ENCODE peak calls at places on chromosomes 13 and 19, in nine cellular contexts. C is GM23248, Q is adipocyte, X is fibroblast of lung, H is H1, U is neuronal stem cell, K is endodermal cell, G is SK-N-SH, F is IMR-90. D is an unnamed sample.

GRCh38 chr19:45763691-45764294 is 5.3 kb downstream of the SIX5 start:
- DNase-seq in G (peak), X (no peak), H (peak), Q (no peak), U (no peak), F (no peak), C (no peak), K (no peak), D (no peak)

GRCh38 chr13:33251131-33251629 is 34.4 kb downstream of the STARD13 start:
- DNase-seq in Q (peak), F (peak), K (no peak), X (peak), U (no peak), G (peak), C (peak), H (no peak), D (no peak)

GRCh38 chr19:16627194-16627927 is 643 bp downstream of the MED26 start:
- DNase-seq in C (peak), H (no peak), U (peak), K (peak), F (no peak), X (peak), G (peak), Q (peak), D (peak)

GRCh38 chr13:20408181-20408580 is 117.5 kb downstream of the CRYL1 start:
- DNase-seq in G (no peak), H (no peak), U (no peak), K (no peak), Q (peak), X (no peak), F (no peak), C (no peak), D (no peak)

GRCh38 chr13:47166341-47166740 is 269.5 kb upstream of the HTR2A start:
- DNase-seq in H (no peak), Q (no peak), C (no peak), U (no peak), G (no peak), F (no peak), X (peak), K (no peak), D (no peak)

GRCh38 chr19:3778104-3778867 is 6.3 kb upstream of the RAX2 start:
- DNase-seq in H (no peak), U (no peak), C (no peak), K (peak), Q (no peak), F (no peak), G (no peak), X (no peak), D (no peak)

GRCh38 chr19:4575978-4576933 is 16.8 kb upstream of the SEMA6B start:
- DNase-seq in C (peak), U (no peak), Q (peak), X (peak), H (peak), G (peak), K (peak), F (peak), D (peak)

GRCh38 chr13:98475521-98475920 is 101.4 kb downstream of the STK24 start:
- DNase-seq in F (no peak), G (peak), C (no peak), X (peak), U (peak), K (peak), Q (no peak), H (peak), D (no peak)

GRCh38 chr19:53873451-53874383 is 6.0 kb downstream of the MYADM start:
- DNase-seq in U (no peak), F (no peak), X (no peak), Q (no peak), H (no peak), G (no peak), K (no peak), C (no peak), D (no peak)

GRCh38 chr13:110520431-110521295 is 40.9 kb downstream of the RAB20 start:
- DNase-seq in K (no peak), H (no peak), F (peak), U (no peak), X (peak), C (peak), G (no peak), Q (no peak), D (no peak)

GRCh38 chr13:113804703-113805430 is 45.8 kb downstream of the TMEM255B start:
- DNase-seq in U (no peak), G (no peak), Q (no peak), C (no peak), F (no peak), X (no peak), H (no peak), K (no peak), D (no peak)

GRCh38 chr13:75308222-75308621 is 173.7 kb downstream of the TBC1D4 start:
- DNase-seq in G (no peak), Q (no peak), F (peak), C (no peak), H (no peak), X (no peak), U (no peak), K (no peak), D (no peak)

GRCh38 chr19:48123907-48124675 is 13.5 kb upstream of the PLA2G4C start:
- DNase-seq in K (no peak), H (no peak), G (no peak), U (peak), X (no peak), C (peak), Q (peak), F (peak), D (no peak)

GRCh38 chr13:104571161-104571889 is 1505.1 kb upstream of the SLC10A2 start:
- DNase-seq in K (peak), G (peak), X (peak), C (peak), Q (peak), U (peak), F (peak), H (peak), D (peak)

GRCh38 chr13:95355491-95355890 is 54.2 kb upstream of the ABCC4 start:
- DNase-seq in G (no peak), Q (peak), F (peak), U (no peak), X (peak), K (no peak), H (no peak), C (no peak), D (no peak)

GRCh38 chr13:19618925-19619324 is 14.5 kb upstream of the MPHOSPH8 start:
- DNase-seq in X (peak), G (peak), C (peak), Q (peak), U (no peak), H (peak), F (peak), K (peak), D (peak)

GRCh38 chr13:102845289-102845629 is 573 bp upstream of the ERCC5 start:
- DNase-seq in H (no peak), C (no peak), G (no peak), Q (no peak), X (no peak), U (no peak), F (no peak), K (no peak), D (no peak)

GRCh38 chr19:58010507-58010906 is 7.9 kb upstream of the ZNF606 start:
- DNase-seq in K (no peak), X (no peak), F (no peak), U (no peak), G (no peak), Q (no peak), C (no peak), H (no peak), D (no peak)

GRCh38 chr13:113095146-113096051 is 10.2 kb upstream of the F7 start:
- DNase-seq in X (no peak), K (no peak), F (no peak), Q (no peak), C (no peak), U (no peak), H (no peak), G (no peak), D (no peak)

GRCh38 chr13:62300021-62300420 is 884.4 kb upstream of the PCDH20 start:
- DNase-seq in U (no peak), G (no peak), X (no peak), H (no peak), F (no peak), Q (no peak), C (no peak), K (no peak), D (no peak)

GRCh38 chr13:64936879-64937278 is 2293.3 kb downstream of the PCDH9 start:
- DNase-seq in H (no peak), K (no peak), F (no peak), Q (peak), X (no peak), G (peak), C (no peak), U (no peak), D (no peak)

GRCh38 chr19:45467456-45468158 is at the start of gene FOSB:
- DNase-seq in X (peak), G (peak), H (peak), U (peak), C (peak), F (peak), K (peak), Q (peak), D (peak)

GRCh38 chr13:73717632-73718031 is 416.6 kb downstream of the KLF12 start:
- DNase-seq in F (peak), K (no peak), H (no peak), X (peak), U (no peak), G (peak), C (peak), Q (peak), D (peak)

GRCh38 chr19:48418317-48419064 is 25.0 kb downstream of the GRIN2D start:
- DNase-seq in H (no peak), U (no peak), K (peak), C (peak), F (peak), G (no peak), X (no peak), Q (no peak), D (no peak)

GRCh38 chr19:48997972-48998371 is 4.3 kb downstream of the RUVBL2 start:
- DNase-seq in F (peak), U (peak), K (peak), X (peak), G (peak), H (peak), Q (peak), C (peak), D (peak)

GRCh38 chr19:12596485-12596884 is 14.1 kb downstream of the ZNF490 start:
- DNase-seq in U (no peak), F (no peak), C (no peak), K (no peak), Q (no peak), G (no peak), H (no peak), X (no peak), D (no peak)

GRCh38 chr19:55504981-55505380 is 16.7 kb downstream of the SSC5D start:
- DNase-seq in K (no peak), G (no peak), U (no peak), C (no peak), F (no peak), Q (no peak), H (no peak), X (no peak), D (no peak)

GRCh38 chr19:55500368-55500952 is 12.2 kb downstream of the SSC5D start:
- DNase-seq in F (no peak), K (no peak), X (no peak), U (no peak), H (no peak), Q (no peak), G (no peak), C (no peak), D (no peak)

GRCh38 chr19:55503447-55504251 is 15.4 kb downstream of the SSC5D start:
- DNase-seq in C (peak), U (peak), Q (peak), F (peak), X (peak), G (peak), H (peak), K (peak), D (peak)

GRCh38 chr19:55502197-55502952 is 14.1 kb downstream of the SSC5D start:
- DNase-seq in Q (no peak), H (no peak), U (no peak), K (no peak), F (no peak), G (no peak), X (no peak), C (no peak), D (no peak)

GRCh38 chr19:55504252-55504603 is 16.0 kb downstream of the SSC5D start:
- DNase-seq in Q (no peak), G (no peak), H (no peak), C (no peak), U (no peak), K (no peak), F (no peak), X (no peak), D (no peak)
- H3K4me3 ChIP-seq in Q (peak), G (peak), H (no peak), C (peak), U (no peak), K (peak), F (no peak), X (peak), D (peak)

DNA sequence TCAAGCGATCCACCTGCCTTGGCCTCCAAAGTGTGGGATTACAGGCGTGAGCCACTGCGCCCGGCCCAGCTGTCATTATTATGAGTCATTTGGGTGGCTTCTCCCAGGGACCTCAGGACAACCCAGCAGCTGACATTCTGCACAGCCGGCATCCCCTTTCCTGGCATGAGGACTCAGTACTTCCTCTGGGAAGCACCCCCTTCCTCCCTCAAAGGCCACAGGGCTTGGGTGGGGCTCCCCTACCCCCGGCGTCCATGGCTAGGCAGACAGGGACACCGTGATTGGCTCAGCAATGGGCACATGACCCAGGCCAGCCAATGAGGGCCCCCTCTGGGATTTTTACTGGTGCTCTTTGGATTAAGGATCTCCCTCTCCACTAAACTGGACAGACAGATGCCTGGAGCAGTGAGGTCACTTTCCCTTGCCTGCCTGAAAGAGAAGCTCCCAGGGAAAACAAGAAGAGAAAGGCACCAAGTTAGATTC is 6.0 kb downstream of the KANK2 start:
- DNase-seq in F (peak), G (peak), K (peak), U (no peak), H (peak), Q (peak), C (peak), X (peak), D (no peak)
- H3K9ac ChIP-seq in F (no peak), G (no peak), K (no peak), U (no peak), H (no peak), Q (peak), C (no peak), X (no peak), D (no peak)

GRCh38 chr19:19635313-19635702 is 7.3 kb upstream of the LPAR2 start:
- DNase-seq in F (no peak), H (no peak), K (no peak), U (no peak), G (no peak), C (no peak), Q (no peak), X (no peak), D (no peak)
- H3K4me3 ChIP-seq in F (no peak), H (no peak), K (no peak), U (no peak), G (no peak), C (no peak), Q (no peak), X (no peak), D (no peak)

GRCh38 chr19:38615007-38615581 is 2.7 kb downstream of the MAP4K1 start:
- DNase-seq in F (no peak), U (no peak), H (no peak), C (no peak), X (no peak), G (no peak), Q (no peak), K (no peak), D (no peak)
- H3K9ac ChIP-seq in F (no peak), U (no peak), H (no peak), C (no peak), X (no peak), G (no peak), Q (no peak), K (no peak), D (no peak)

D was measured in DND-41.